ENCODE peak calls at places on chromosome 7, in four cellular contexts. E is A549, M is H1, P is HepG2. C is an unnamed sample.

GRCh38 chr7:50641442-50642405 is 76.5 kb upstream of the DDC start:
- DNase-seq in P (peak), E (no peak), M (no peak), C (no peak)

GRCh38 chr7:2521341-2521745 is 1.8 kb downstream of the LFNG start:
- DNase-seq in E (no peak), P (no peak), M (no peak), C (no peak)

GRCh38 chr7:158123753-158124152 is 463.9 kb downstream of the PTPRN2 start:
- DNase-seq in M (no peak), P (no peak), E (no peak), C (no peak)

GRCh38 chr7:159024280-159024951 is 120.3 kb downstream of the VIPR2 start:
- DNase-seq in P (no peak), M (no peak), E (no peak), C (no peak)

GRCh38 chr7:139242741-139243281 is 11.8 kb downstream of the UBN2 start:
- DNase-seq in P (no peak), E (no peak), M (no peak), C (no peak)

GRCh38 chr7:21526007-21526406 is 16.8 kb upstream of the DNAH11 start:
- DNase-seq in M (no peak), P (peak), E (peak), C (no peak)

GRCh38 chr7:50832744-50833143 is 50.0 kb upstream of the GRB10 start:
- DNase-seq in M (no peak), E (peak), P (no peak), C (no peak)

GRCh38 chr7:7103343-7104313 is 78.7 kb upstream of the C1GALT1 start:
- DNase-seq in P (peak), E (peak), M (no peak), C (peak)

GRCh38 chr7:108030536-108030935 is 27.6 kb upstream of the LAMB1 start:
- DNase-seq in M (no peak), E (no peak), P (no peak), C (no peak)

GRCh38 chr7:102473271-102473991 is 5.3 kb downstream of the POLR2J start:
- DNase-seq in M (no peak), P (no peak), E (no peak), C (no peak)

GRCh38 chr7:138801256-138801655 is 3.3 kb upstream of the ATP6V0A4 start:
- DNase-seq in E (no peak), M (no peak), P (no peak), C (no peak)

GRCh38 chr7:2261611-2262010 is 19.6 kb downstream of the NUDT1 start:
- DNase-seq in E (no peak), P (no peak), M (no peak), C (no peak)

GRCh38 chr7:41538810-41539724 is 163.8 kb downstream of the INHBA start:
- DNase-seq in E (no peak), P (no peak), M (peak), C (no peak)

GRCh38 chr7:749121-749520 is 22.0 kb upstream of the PRKAR1B start:
- DNase-seq in P (no peak), M (no peak), E (no peak), C (no peak)
- TF ChIP-seq KDM1A in P (no peak), M (no peak), E (no peak), C (no peak)

DNA sequence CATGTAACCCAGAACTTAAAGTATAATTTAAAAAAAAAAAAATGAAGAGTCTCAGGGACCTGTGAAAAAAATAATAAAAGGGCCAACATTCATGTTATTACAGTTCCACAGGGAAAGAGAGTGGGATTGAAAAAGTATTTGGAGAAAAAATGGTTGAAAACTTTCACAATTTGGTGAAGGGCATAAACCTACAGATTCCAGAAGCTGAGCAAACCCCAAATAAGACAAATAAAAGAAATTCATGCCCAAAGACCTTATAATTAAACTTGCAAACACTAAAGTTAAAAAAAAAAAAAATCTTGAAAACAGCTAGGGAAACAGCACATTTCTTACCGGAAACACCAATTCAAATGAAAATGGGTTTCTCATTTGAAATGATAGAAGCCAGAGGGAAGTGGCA is 19.9 kb downstream of the VPS41 start:
- DNase-seq in E (no peak), M (no peak), P (no peak), C (no peak)
- TF ChIP-seq KDM1A in E (no peak), M (no peak), P (no peak), C (no peak)

GRCh38 chr7:124857672-124858235 is 71.9 kb downstream of the POT1 start:
- DNase-seq in E (no peak), P (no peak), M (no peak), C (no peak)

DNA sequence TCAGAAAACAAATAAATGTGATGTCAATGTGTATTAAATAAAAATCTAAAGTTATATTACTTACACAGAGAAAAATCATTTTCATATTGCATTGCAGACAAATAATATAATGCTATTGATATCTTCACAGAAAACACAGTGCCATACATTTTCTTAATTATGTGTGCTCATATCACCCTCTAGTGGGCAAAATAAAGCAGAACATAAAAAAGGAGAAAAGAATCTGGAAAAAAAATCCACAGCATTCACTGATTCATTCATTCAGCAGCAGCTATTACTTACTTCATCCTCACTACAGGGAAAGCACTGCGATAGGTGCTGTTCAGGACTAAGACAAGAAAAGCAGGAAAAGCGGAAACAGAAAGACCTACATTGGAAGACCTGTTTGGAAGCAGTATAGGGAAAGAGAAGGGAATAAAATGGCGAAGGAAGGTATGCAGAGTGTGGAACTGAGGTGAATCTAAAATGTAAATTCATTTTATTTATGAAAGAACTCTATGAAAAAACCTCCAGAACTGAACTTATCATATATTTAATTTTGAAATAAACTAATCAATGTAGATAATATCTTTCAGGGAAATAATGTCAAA is 73.2 kb downstream of the POT1 start:
- DNase-seq in E (peak), M (no peak), P (peak), C (no peak)
- TF ChIP-seq KDM1A in E (no peak), M (no peak), P (no peak), C (no peak)

GRCh38 chr7:111329367-111330234 is 232.7 kb downstream of the IMMP2L start:
- DNase-seq in P (no peak), E (peak), M (no peak), C (no peak)
- TF ChIP-seq KDM1A in P (no peak), E (no peak), M (no peak), C (no peak)

GRCh38 chr7:136998495-136998894 is 130.0 kb downstream of the CHRM2 start:
- DNase-seq in E (no peak), P (no peak), M (no peak), C (no peak)
- TF ChIP-seq KDM1A in E (no peak), P (no peak), M (no peak), C (no peak)

GRCh38 chr7:22647451-22648257 is 79.3 kb upstream of the IL6 start:
- DNase-seq in P (no peak), M (no peak), E (no peak), C (no peak)
- TF ChIP-seq KDM1A in P (no peak), M (no peak), E (no peak), C (no peak)

GRCh38 chr7:34165927-34166550 is 260.7 kb downstream of the BMPER start:
- DNase-seq in M (no peak), E (peak), P (peak), C (no peak)
- TF ChIP-seq KDM1A in M (no peak), E (no peak), P (no peak), C (no peak)

GRCh38 chr7:98174334-98175259 is 36.6 kb upstream of the BHLHA15 start:
- DNase-seq in M (no peak), P (no peak), E (no peak), C (no peak)
- TF ChIP-seq KDM1A in M (no peak), P (no peak), E (no peak), C (no peak)

GRCh38 chr7:26131056-26131589 is 20.9 kb upstream of the NFE2L3 start:
- DNase-seq in M (no peak), E (no peak), P (no peak), C (no peak)

GRCh38 chr7:26122745-26123144 is 29.3 kb upstream of the NFE2L3 start:
- DNase-seq in P (no peak), M (no peak), E (no peak), C (no peak)

GRCh38 chr7:26127411-26127810 is 24.6 kb upstream of the NFE2L3 start:
- DNase-seq in P (no peak), E (no peak), M (no peak), C (peak)
- TF ChIP-seq KDM1A in P (no peak), E (no peak), M (no peak), C (no peak)